ENCODE peak calls at places on chromosomes 11 and 22, in six cellular contexts. One of them, this sample, is unnamed.

GRCh38 chr22:46866591-46866990 is 104.1 kb downstream of the TBC1D22A start:
- DNase-seq in brain microvascular endothelial cell: peak; percentile 91
- DNase-seq in HFF-Myc: no peak
- DNase-seq in heart right ventricle: no peak
- DNase-seq in dorsolateral prefrontal cortex: no peak
- DNase-seq in tibial artery: no peak
- DNase-seq in this sample: peak; percentile 82

GRCh38 chr11:128318856-128319474 is 268.4 kb downstream of the ETS1 start:
- DNase-seq in dorsolateral prefrontal cortex: no peak
- DNase-seq in HFF-Myc: no peak
- DNase-seq in tibial artery: no peak
- DNase-seq in brain microvascular endothelial cell: peak; percentile 31
- DNase-seq in heart right ventricle: no peak
- DNase-seq in this sample: no peak

GRCh38 chr11:92886243-92886905 is 83.1 kb upstream of the MTNR1B start:
- DNase-seq in dorsolateral prefrontal cortex: no peak
- DNase-seq in tibial artery: no peak
- DNase-seq in brain microvascular endothelial cell: peak; percentile 61
- DNase-seq in heart right ventricle: peak; percentile 36
- DNase-seq in HFF-Myc: peak; percentile 21
- DNase-seq in this sample: peak; percentile 8

GRCh38 chr22:40328551-40328950 is 17.7 kb upstream of the ADSL start:
- DNase-seq in HFF-Myc: no peak
- DNase-seq in brain microvascular endothelial cell: no peak
- DNase-seq in heart right ventricle: no peak
- DNase-seq in dorsolateral prefrontal cortex: no peak
- DNase-seq in tibial artery: no peak
- DNase-seq in this sample: no peak

GRCh38 chr22:20232781-20233180 is 35.3 kb downstream of the RTN4R start:
- DNase-seq in heart right ventricle: no peak
- DNase-seq in brain microvascular endothelial cell: no peak
- DNase-seq in dorsolateral prefrontal cortex: no peak
- DNase-seq in HFF-Myc: no peak
- DNase-seq in tibial artery: no peak
- DNase-seq in this sample: no peak

GRCh38 chr11:128625316-128625715 is 38.0 kb upstream of the ETS1 start:
- DNase-seq in heart right ventricle: no peak
- DNase-seq in brain microvascular endothelial cell: no peak
- DNase-seq in dorsolateral prefrontal cortex: no peak
- DNase-seq in HFF-Myc: no peak
- DNase-seq in tibial artery: no peak
- DNase-seq in this sample: no peak

GRCh38 chr22:44170470-44170869 is 10.3 kb upstream of the PARVG start:
- DNase-seq in HFF-Myc: no peak
- DNase-seq in tibial artery: no peak
- DNase-seq in dorsolateral prefrontal cortex: no peak
- DNase-seq in heart right ventricle: no peak
- DNase-seq in brain microvascular endothelial cell: no peak
- DNase-seq in this sample: no peak

GRCh38 chr11:21723681-21724080 is 469.2 kb upstream of the ANO5 start:
- DNase-seq in tibial artery: no peak
- DNase-seq in heart right ventricle: no peak
- DNase-seq in dorsolateral prefrontal cortex: no peak
- DNase-seq in brain microvascular endothelial cell: no peak
- DNase-seq in HFF-Myc: no peak
- DNase-seq in this sample: no peak

GRCh38 chr22:22799561-22799960 is 88.1 kb upstream of the IGLL5 start:
- DNase-seq in tibial artery: peak; percentile 43
- DNase-seq in brain microvascular endothelial cell: no peak
- DNase-seq in heart right ventricle: no peak
- DNase-seq in dorsolateral prefrontal cortex: no peak
- DNase-seq in HFF-Myc: no peak
- DNase-seq in this sample: no peak

GRCh38 chr11:45218705-45219104 is 67.4 kb downstream of the SYT13 start:
- DNase-seq in dorsolateral prefrontal cortex: no peak
- DNase-seq in tibial artery: no peak
- DNase-seq in HFF-Myc: no peak
- DNase-seq in heart right ventricle: no peak
- DNase-seq in brain microvascular endothelial cell: no peak
- DNase-seq in this sample: no peak

GRCh38 chr11:48078661-48079060 is 98.3 kb downstream of the PTPRJ start:
- DNase-seq in brain microvascular endothelial cell: no peak
- DNase-seq in dorsolateral prefrontal cortex: no peak
- DNase-seq in heart right ventricle: no peak
- DNase-seq in HFF-Myc: no peak
- DNase-seq in tibial artery: no peak
- DNase-seq in this sample: no peak

GRCh38 chr22:18110194-18110943 is at the start of gene TUBA8:
- DNase-seq in tibial artery: no peak
- DNase-seq in brain microvascular endothelial cell: peak; percentile 14
- DNase-seq in dorsolateral prefrontal cortex: peak; percentile 73
- DNase-seq in HFF-Myc: no peak
- DNase-seq in heart right ventricle: no peak
- DNase-seq in this sample: no peak

GRCh38 chr22:25370322-25370721 is 150.9 kb downstream of the CRYBB2 start:
- DNase-seq in tibial artery: no peak
- DNase-seq in dorsolateral prefrontal cortex: no peak
- DNase-seq in heart right ventricle: no peak
- DNase-seq in brain microvascular endothelial cell: no peak
- DNase-seq in HFF-Myc: no peak
- DNase-seq in this sample: no peak

GRCh38 chr11:59173080-59173963 is 1.4 kb downstream of the DTX4 start:
- DNase-seq in HFF-Myc: no peak
- DNase-seq in brain microvascular endothelial cell: no peak
- DNase-seq in heart right ventricle: peak; percentile 24
- DNase-seq in tibial artery: no peak
- DNase-seq in dorsolateral prefrontal cortex: no peak
- DNase-seq in this sample: no peak

GRCh38 chr11:111047376-111047775 is 198.1 kb upstream of the POU2AF2 start:
- DNase-seq in brain microvascular endothelial cell: no peak
- DNase-seq in tibial artery: no peak
- DNase-seq in dorsolateral prefrontal cortex: no peak
- DNase-seq in HFF-Myc: no peak
- DNase-seq in heart right ventricle: no peak
- DNase-seq in this sample: no peak

GRCh38 chr11:86660011-86660595 is 12.3 kb downstream of the ME3 start:
- DNase-seq in HFF-Myc: peak; percentile 80
- DNase-seq in brain microvascular endothelial cell: peak; percentile 61
- DNase-seq in heart right ventricle: no peak
- DNase-seq in dorsolateral prefrontal cortex: no peak
- DNase-seq in tibial artery: no peak
- DNase-seq in this sample: no peak

GRCh38 chr11:69328231-69328630 is 34.3 kb downstream of the MYEOV start:
- DNase-seq in heart right ventricle: no peak
- DNase-seq in dorsolateral prefrontal cortex: no peak
- DNase-seq in brain microvascular endothelial cell: no peak
- DNase-seq in tibial artery: peak; percentile 52
- DNase-seq in HFF-Myc: no peak
- DNase-seq in this sample: no peak

GRCh38 chr11:122344281-122344680 is 228.3 kb upstream of the BLID start:
- DNase-seq in tibial artery: no peak
- DNase-seq in dorsolateral prefrontal cortex: no peak
- DNase-seq in brain microvascular endothelial cell: peak; percentile 92
- DNase-seq in HFF-Myc: peak; percentile 85
- DNase-seq in heart right ventricle: no peak
- DNase-seq in this sample: peak; percentile 93

GRCh38 chr22:35043251-35043931 is 22.6 kb upstream of the ISX start:
- DNase-seq in brain microvascular endothelial cell: no peak
- DNase-seq in dorsolateral prefrontal cortex: no peak
- DNase-seq in heart right ventricle: no peak
- DNase-seq in HFF-Myc: no peak
- DNase-seq in tibial artery: no peak
- DNase-seq in this sample: no peak

GRCh38 chr11:45924036-45924915 is 1.8 kb downstream of the LARGE2 start:
- DNase-seq in tibial artery: peak; percentile 62
- DNase-seq in dorsolateral prefrontal cortex: no peak
- DNase-seq in brain microvascular endothelial cell: no peak
- DNase-seq in HFF-Myc: no peak
- DNase-seq in heart right ventricle: no peak
- DNase-seq in this sample: no peak

GRCh38 chr22:43398910-43399309 is 12.9 kb upstream of the MPPED1 start:
- DNase-seq in heart right ventricle: no peak
- DNase-seq in brain microvascular endothelial cell: no peak
- DNase-seq in tibial artery: no peak
- DNase-seq in dorsolateral prefrontal cortex: no peak
- DNase-seq in HFF-Myc: no peak
- DNase-seq in this sample: no peak

GRCh38 chr22:36571991-36572390 is 43.0 kb upstream of the EIF3D start:
- DNase-seq in HFF-Myc: no peak
- DNase-seq in tibial artery: no peak
- DNase-seq in dorsolateral prefrontal cortex: no peak
- DNase-seq in heart right ventricle: no peak
- DNase-seq in brain microvascular endothelial cell: no peak
- DNase-seq in this sample: no peak

GRCh38 chr22:39738746-39739145 is 154.8 kb downstream of the ENTHD1 start:
- DNase-seq in heart right ventricle: no peak
- DNase-seq in dorsolateral prefrontal cortex: no peak
- DNase-seq in HFF-Myc: no peak
- DNase-seq in brain microvascular endothelial cell: peak; percentile 11
- DNase-seq in tibial artery: no peak
- DNase-seq in this sample: peak; percentile 10

GRCh38 chr11:3046641-3047040 is 10.6 kb downstream of the CARS1 start:
- DNase-seq in heart right ventricle: no peak
- DNase-seq in HFF-Myc: no peak
- DNase-seq in dorsolateral prefrontal cortex: no peak
- DNase-seq in tibial artery: no peak
- DNase-seq in brain microvascular endothelial cell: no peak
- DNase-seq in this sample: no peak

GRCh38 chr22:16608931-16609330 is 16.3 kb upstream of the CCT8L2 start:
- DNase-seq in heart right ventricle: no peak
- DNase-seq in tibial artery: no peak
- DNase-seq in HFF-Myc: no peak
- DNase-seq in dorsolateral prefrontal cortex: no peak
- DNase-seq in brain microvascular endothelial cell: no peak
- DNase-seq in this sample: no peak

GRCh38 chr11:83472328-83472727 is 186.2 kb upstream of the CCDC90B start:
- DNase-seq in dorsolateral prefrontal cortex: no peak
- DNase-seq in brain microvascular endothelial cell: no peak
- DNase-seq in HFF-Myc: no peak
- DNase-seq in heart right ventricle: no peak
- DNase-seq in tibial artery: no peak
- DNase-seq in this sample: no peak
- H3K4me3 ChIP-seq in dorsolateral prefrontal cortex: no peak overlapping the region
- H3K4me3 ChIP-seq in brain microvascular endothelial cell: no peak overlapping the region
- H3K4me3 ChIP-seq in HFF-Myc: no peak overlapping the region
- H3K4me3 ChIP-seq in heart right ventricle: no peak overlapping the region
- H3K4me3 ChIP-seq in tibial artery: no peak overlapping the region
- H3K4me3 ChIP-seq in this sample: no peak overlapping the region

GRCh38 chr11:115215694-115216615 is 288.3 kb downstream of the CADM1 start:
- DNase-seq in tibial artery: no peak
- DNase-seq in brain microvascular endothelial cell: no peak
- DNase-seq in dorsolateral prefrontal cortex: no peak
- DNase-seq in heart right ventricle: no peak
- DNase-seq in HFF-Myc: no peak
- DNase-seq in this sample: no peak
- TF ChIP-seq CTCF in tibial artery: no peak
- TF ChIP-seq CTCF in brain microvascular endothelial cell: peak; percentile 68
- TF ChIP-seq CTCF in dorsolateral prefrontal cortex: no peak
- TF ChIP-seq CTCF in heart right ventricle: no peak
- TF ChIP-seq CTCF in HFF-Myc: peak; percentile 41
- TF ChIP-seq CTCF in this sample: peak; percentile 34

GRCh38 chr11:96049426-96049825 is 125.5 kb upstream of the MTMR2 start:
- DNase-seq in HFF-Myc: no peak
- DNase-seq in brain microvascular endothelial cell: peak; percentile 67
- DNase-seq in dorsolateral prefrontal cortex: no peak
- DNase-seq in heart right ventricle: no peak
- DNase-seq in tibial artery: no peak
- DNase-seq in this sample: no peak

GRCh38 chr11:96044311-96044710 is 120.4 kb upstream of the MTMR2 start:
- DNase-seq in tibial artery: no peak
- DNase-seq in HFF-Myc: no peak
- DNase-seq in brain microvascular endothelial cell: no peak
- DNase-seq in dorsolateral prefrontal cortex: no peak
- DNase-seq in heart right ventricle: no peak
- DNase-seq in this sample: no peak

GRCh38 chr11:96044747-96045146 is 120.8 kb upstream of the MTMR2 start:
- DNase-seq in brain microvascular endothelial cell: no peak
- DNase-seq in heart right ventricle: no peak
- DNase-seq in tibial artery: no peak
- DNase-seq in dorsolateral prefrontal cortex: no peak
- DNase-seq in HFF-Myc: no peak
- DNase-seq in this sample: no peak

GRCh38 chr11:96050435-96051182 is 126.7 kb upstream of the MTMR2 start:
- DNase-seq in HFF-Myc: no peak
- DNase-seq in dorsolateral prefrontal cortex: no peak
- DNase-seq in heart right ventricle: no peak
- DNase-seq in tibial artery: no peak
- DNase-seq in brain microvascular endothelial cell: peak; percentile 83
- DNase-seq in this sample: no peak

GRCh38 chr11:96045622-96046456 is 121.9 kb upstream of the MTMR2 start:
- DNase-seq in dorsolateral prefrontal cortex: peak; percentile 47
- DNase-seq in heart right ventricle: peak; percentile 21
- DNase-seq in brain microvascular endothelial cell: peak; percentile 43
- DNase-seq in HFF-Myc: peak; percentile 61
- DNase-seq in tibial artery: peak; percentile 81
- DNase-seq in this sample: peak; percentile 82
- H3K4me3 ChIP-seq in dorsolateral prefrontal cortex: peak overlapping the region; percentile 36
- H3K4me3 ChIP-seq in heart right ventricle: peak overlapping the region; percentile 31
- H3K4me3 ChIP-seq in brain microvascular endothelial cell: no peak overlapping the region
- H3K4me3 ChIP-seq in HFF-Myc: no peak overlapping the region
- H3K4me3 ChIP-seq in tibial artery: peak overlapping the region; percentile 42
- H3K4me3 ChIP-seq in this sample: no peak overlapping the region

GRCh38 chr11:65591939-65592814 is 3.4 kb downstream of the KCNK7 start:
- DNase-seq in dorsolateral prefrontal cortex: no peak
- DNase-seq in heart right ventricle: no peak
- DNase-seq in tibial artery: peak; percentile 68
- DNase-seq in HFF-Myc: no peak
- DNase-seq in brain microvascular endothelial cell: no peak
- DNase-seq in this sample: no peak
- TF ChIP-seq CTCF in dorsolateral prefrontal cortex: peak; percentile 15
- TF ChIP-seq CTCF in heart right ventricle: no peak
- TF ChIP-seq CTCF in tibial artery: no peak
- TF ChIP-seq CTCF in HFF-Myc: no peak
- TF ChIP-seq CTCF in brain microvascular endothelial cell: peak; percentile 22
- TF ChIP-seq CTCF in this sample: no peak

GRCh38 chr22:30398685-30399680 is 2.2 kb downstream of the SEC14L2 start:
- DNase-seq in tibial artery: no peak
- DNase-seq in brain microvascular endothelial cell: no peak
- DNase-seq in heart right ventricle: no peak
- DNase-seq in HFF-Myc: no peak
- DNase-seq in dorsolateral prefrontal cortex: no peak
- DNase-seq in this sample: no peak
- H3K4me3 ChIP-seq in tibial artery: no peak overlapping the region
- H3K4me3 ChIP-seq in brain microvascular endothelial cell: peak overlapping the region; percentile 83
- H3K4me3 ChIP-seq in heart right ventricle: no peak overlapping the region
- H3K4me3 ChIP-seq in HFF-Myc: no peak overlapping the region
- H3K4me3 ChIP-seq in dorsolateral prefrontal cortex: peak overlapping the region; percentile 79
- H3K4me3 ChIP-seq in this sample: peak overlapping the region; percentile 84

This sample was measured in AG09309.